ENCODE peak calls at places on chromosome 1, in six cellular contexts. R is PC-9, D is mesothelial cell of epicardium, E is heart left ventricle, M is mesendoderm, H is RPMI7951. Z is an unnamed sample.

GRCh38 chr1:14724697-14725096 is 126.2 kb downstream of the KAZN start:
- DNase-seq in H (no peak), E (no peak), D (no peak), M (no peak), R (no peak), Z (no peak)

GRCh38 chr1:109272831-109273547 is 10.0 kb downstream of the PSRC1 start:
- DNase-seq in M (no peak), R (peak), H (no peak), E (no peak), D (no peak), Z (no peak)

GRCh38 chr1:214419650-214420049 is 131.8 kb downstream of the PTPN14 start:
- DNase-seq in H (no peak), R (no peak), E (no peak), M (peak), D (no peak), Z (no peak)

GRCh38 chr1:153572569-153573015 is 6.9 kb upstream of the S100A2 start:
- DNase-seq in E (peak), D (no peak), R (peak), H (peak), M (peak), Z (peak)

GRCh38 chr1:155329980-155330598 is 9.4 kb downstream of the RUSC1 start:
- DNase-seq in M (no peak), E (no peak), H (no peak), D (no peak), R (no peak), Z (no peak)

GRCh38 chr1:199875337-199875736 is 152.2 kb upstream of the NR5A2 start:
- DNase-seq in D (no peak), M (no peak), H (no peak), E (no peak), R (no peak), Z (no peak)

GRCh38 chr1:6859415-6860343 is 74.4 kb downstream of the CAMTA1 start:
- DNase-seq in D (no peak), H (peak), M (peak), E (no peak), R (peak), Z (peak)

GRCh38 chr1:28257736-28258135 is 1.6 kb upstream of the SESN2 start:
- DNase-seq in E (no peak), R (no peak), D (no peak), M (no peak), H (no peak), Z (no peak)

GRCh38 chr1:158951956-158952355 is 20.6 kb downstream of the PYHIN1 start:
- DNase-seq in E (no peak), H (no peak), D (no peak), M (no peak), R (no peak), Z (no peak)

Z was measured in foreskin melanocyte.